ENCODE peak calls at places on chromosomes 7 and 10, in eight cellular contexts. E is A549, D is esophagus muscularis mucosa, K is ovary, T is tibial nerve, O is suprapubic skin, X is H1, Z is stomach. A is an unnamed sample.

GRCh38 chr7:1058821-1059199 is 14.5 kb downstream of the GPR146 start:
- DNase-seq in E (no peak), D (no peak), K (no peak), T (no peak), O (no peak), X (no peak), Z (no peak), A (no peak)

GRCh38 chr10:89454561-89455347 is 40.4 kb downstream of the IFIT5 start:
- DNase-seq in E (no peak), D (no peak), K (no peak), T (no peak), O (no peak), X (no peak), Z (no peak), A (no peak)

GRCh38 chr10:48253970-48254657 is 20.4 kb downstream of the FRMPD2 start:
- DNase-seq in E (no peak), D (peak; percentile 72), K (no peak), T (no peak), O (no peak), X (no peak), Z (no peak), A (peak; percentile 24)

GRCh38 chr7:28682811-28683210 is 270.5 kb downstream of the CREB5 start:
- DNase-seq in E (no peak), D (no peak), K (no peak), T (no peak), O (no peak), X (no peak), Z (no peak), A (no peak)

GRCh38 chr7:158818325-158819213 is 10.7 kb downstream of the ESYT2 start:
- DNase-seq in E (peak; percentile 89), D (peak; percentile 95), K (peak; percentile 77), T (peak; percentile 75), O (peak; percentile 91), X (peak; percentile 50), Z (peak; percentile 72), A (peak; percentile 92)

GRCh38 chr7:2638224-2638991 is 6.6 kb downstream of the TTYH3 start:
- DNase-seq in E (no peak), D (no peak), K (no peak), T (no peak), O (no peak), X (no peak), Z (no peak), A (peak; percentile 83)

GRCh38 chr7:108598153-108598552 is 28.5 kb downstream of the DNAJB9 start:
- DNase-seq in E (no peak), D (no peak), K (no peak), T (no peak), O (no peak), X (no peak), Z (no peak), A (no peak)

GRCh38 chr7:158829342-158830210 is at the start of gene ESYT2:
- DNase-seq in E (peak; percentile 91), D (peak; percentile 99), K (peak; percentile 100), T (peak; percentile 98), O (peak; percentile 99), X (no peak), Z (peak; percentile 98), A (peak; percentile 99)

GRCh38 chr7:139297795-139298194 is 43.3 kb upstream of the FMC1 start:
- DNase-seq in E (no peak), D (no peak), K (no peak), T (no peak), O (no peak), X (no peak), Z (no peak), A (no peak)

GRCh38 chr10:103491729-103492364 is 1.7 kb upstream of the NEURL1 start:
- DNase-seq in E (peak; percentile 68), D (no peak), K (peak; percentile 65), T (no peak), O (no peak), X (no peak), Z (no peak), A (no peak)

GRCh38 chr7:13990984-13991790 is 1.7 kb upstream of the ETV1 start:
- DNase-seq in E (peak; percentile 87), D (peak; percentile 99), K (peak; percentile 83), T (peak; percentile 98), O (peak; percentile 97), X (peak; percentile 97), Z (peak; percentile 91), A (peak; percentile 98)

GRCh38 chr10:80205478-80206276 is at the start of gene ANXA11:
- DNase-seq in E (peak; percentile 78), D (no peak), K (peak; percentile 86), T (peak; percentile 79), O (no peak), X (peak; percentile 62), Z (peak; percentile 91), A (peak; percentile 91)

GRCh38 chr10:25694976-25695375 is 239.1 kb upstream of the MYO3A start:
- DNase-seq in E (no peak), D (no peak), K (no peak), T (no peak), O (no peak), X (no peak), Z (no peak), A (no peak)

GRCh38 chr7:105036217-105037168 is 22.5 kb downstream of the KMT2E start:
- DNase-seq in E (no peak), D (no peak), K (no peak), T (no peak), O (no peak), X (no peak), Z (no peak), A (no peak)

GRCh38 chr10:101511938-101512337 is 76.1 kb downstream of the POLL start:
- DNase-seq in E (no peak), D (no peak), K (no peak), T (no peak), O (no peak), X (no peak), Z (no peak), A (no peak)

GRCh38 chr7:26629696-26630095 is 234.7 kb downstream of the SKAP2 start:
- DNase-seq in E (no peak), D (no peak), K (no peak), T (no peak), O (no peak), X (no peak), Z (no peak), A (no peak)

GRCh38 chr10:18279202-18279601 is 139.0 kb downstream of the CACNB2 start:
- DNase-seq in E (no peak), D (no peak), K (no peak), T (no peak), O (no peak), X (no peak), Z (no peak), A (no peak)

GRCh38 chr10:89537361-89537760 is 2.0 kb upstream of the SLC16A12 start:
- DNase-seq in E (no peak), D (no peak), K (no peak), T (no peak), O (no peak), X (no peak), Z (no peak), A (no peak)

GRCh38 chr7:143292873-143293272 is 4.7 kb downstream of the CASP2 start:
- DNase-seq in E (no peak), D (no peak), K (no peak), T (no peak), O (no peak), X (no peak), Z (no peak), A (no peak)

GRCh38 chr7:549103-549890 is 29.7 kb upstream of the PDGFA start:
- DNase-seq in E (no peak), D (no peak), K (no peak), T (no peak), O (no peak), X (no peak), Z (no peak), A (no peak)

GRCh38 chr10:77636286-77636966 is 1.2 kb downstream of the KCNMA1 start:
- DNase-seq in E (no peak), D (no peak), K (no peak), T (no peak), O (no peak), X (no peak), Z (no peak), A (no peak)

GRCh38 chr10:21627331-21627730 is 93.3 kb downstream of the MLLT10 start:
- DNase-seq in E (no peak), D (no peak), K (no peak), T (no peak), O (no peak), X (no peak), Z (no peak), A (no peak)
- TF ChIP-seq CTCF in E (no peak), D (no peak), K (no peak), T (no peak), O (no peak), X (no peak), Z (no peak), A (no peak)

GRCh38 chr10:75858357-75858756 is 426.9 kb downstream of the LRMDA start:
- DNase-seq in E (no peak), D (no peak), K (no peak), T (no peak), O (no peak), X (no peak), Z (no peak), A (no peak)

GRCh38 chr10:75853085-75853484 is 421.7 kb downstream of the LRMDA start:
- DNase-seq in E (peak; percentile 9), D (peak; percentile 26), K (no peak), T (no peak), O (no peak), X (no peak), Z (no peak), A (no peak)

GRCh38 chr10:75860009-75860408 is 428.6 kb downstream of the LRMDA start:
- DNase-seq in E (no peak), D (no peak), K (no peak), T (peak; percentile 35), O (no peak), X (no peak), Z (no peak), A (no peak)

GRCh38 chr10:75857896-75858295 is 426.5 kb downstream of the LRMDA start:
- DNase-seq in E (no peak), D (peak; percentile 62), K (no peak), T (no peak), O (no peak), X (no peak), Z (no peak), A (no peak)

GRCh38 chr10:75857269-75857846 is 425.9 kb downstream of the LRMDA start:
- DNase-seq in E (no peak), D (peak; percentile 79), K (no peak), T (no peak), O (no peak), X (peak; percentile 25), Z (no peak), A (no peak)
- TF ChIP-seq EP300 in E (no peak), D (no peak), K (no peak), T (no peak), O (no peak), X (no peak), Z (no peak), A (no peak)

GRCh38 chr10:7150349-7150748 is 260.5 kb downstream of the SFMBT2 start:
- DNase-seq in E (no peak), D (no peak), K (no peak), T (no peak), O (no peak), X (no peak), Z (no peak), A (no peak)
- H3K4me1 ChIP-seq in E (peaks cover 3% of the 10 kb centered on the region), D (no peaks in the 10 kb centered on the region), K (no peaks in the 10 kb centered on the region), T (no peaks in the 10 kb centered on the region), O (no peaks in the 10 kb centered on the region), X (no peaks in the 10 kb centered on the region), Z (no peaks in the 10 kb centered on the region), A (no peaks in the 10 kb centered on the region)

DNA sequence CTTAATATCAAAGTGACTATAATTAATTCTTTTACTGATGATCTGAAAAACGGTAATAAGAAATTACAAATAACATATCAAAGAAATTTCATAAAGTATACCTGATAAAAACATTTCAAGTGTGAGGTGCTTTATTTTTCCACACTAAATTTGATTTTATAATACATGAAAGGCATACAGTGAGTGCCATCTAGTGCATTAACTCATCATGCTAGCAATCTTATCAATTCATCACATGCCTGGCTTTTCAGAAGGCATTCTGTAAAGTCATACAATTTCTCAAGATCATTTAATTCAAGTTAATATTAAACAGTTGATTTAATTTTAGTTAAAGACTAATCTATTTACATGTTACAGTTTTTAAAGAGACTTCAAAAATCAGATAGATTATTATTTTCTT is 1020.9 kb downstream of the GATA3 start:
- DNase-seq in E (no peak), D (no peak), K (no peak), T (no peak), O (no peak), X (no peak), Z (no peak), A (no peak)
- TF ChIP-seq CTCF in E (no peak), D (no peak), K (no peak), T (no peak), O (no peak), X (no peak), Z (no peak), A (no peak)

A was measured in sigmoid colon.